ENCODE peak calls at places on chromosomes 1 and 21, in six cellular contexts. V is T-cell, H is SW480, F is AG04450, I is hepatic stellate cell, S is T-helper 17 cell. D is an unnamed sample.

GRCh38 chr21:15005391-15005790 is 59.4 kb downstream of the NRIP1 start:
- DNase-seq in V (peak; percentile 3), H (no peak), F (no peak), I (no peak), S (no peak), D (peak; percentile 16)

GRCh38 chr1:93446837-93447451 is 974 bp upstream of the FNBP1L start:
- DNase-seq in V (no peak), H (peak; percentile 92), F (no peak), I (no peak), S (no peak), D (no peak)

GRCh38 chr1:182235952-182236650 is 155.5 kb downstream of the GLUL start:
- DNase-seq in V (no peak), H (peak; percentile 79), F (no peak), I (peak; percentile 8), S (no peak), D (peak; percentile 74)

GRCh38 chr1:108537976-108538375 is 21.9 kb upstream of the EEIG2 start:
- DNase-seq in V (no peak), H (no peak), F (no peak), I (no peak), S (no peak), D (no peak)

GRCh38 chr1:222054416-222054815 is 312.5 kb upstream of the DUSP10 start:
- DNase-seq in V (no peak), H (no peak), F (no peak), I (no peak), S (no peak), D (no peak)

GRCh38 chr1:24416666-24417391 is 1.2 kb downstream of the NIPAL3 start:
- DNase-seq in V (peak; percentile 28), H (peak; percentile 63), F (peak; percentile 98), I (peak; percentile 85), S (no peak), D (no peak)

GRCh38 chr1:241834733-241835377 is 13.1 kb upstream of the EXO1 start:
- DNase-seq in V (no peak), H (peak; percentile 33), F (peak; percentile 32), I (no peak), S (no peak), D (peak; percentile 44)

GRCh38 chr21:39776589-39776988 is 31.6 kb downstream of the IGSF5 start:
- DNase-seq in V (no peak), H (no peak), F (no peak), I (no peak), S (no peak), D (no peak)

GRCh38 chr1:62090016-62090415 is 104.6 kb upstream of the L1TD1 start:
- DNase-seq in V (no peak), H (no peak), F (no peak), I (no peak), S (no peak), D (no peak)

D was measured in COLO829.